ENCODE peak calls at places on chromosomes 3 and 15, in five cellular contexts. One of them, this sample, is unnamed.
A peak's percentile ranks its signal among the peaks of the same experiment; 100 is the strongest.

GRCh38 chr15:44501768-44502366 is 35.1 kb upstream of the EIF3J start:
- DNase-seq in GM04504: peak; percentile 16
- DNase-seq in T1000: no peak
- DNase-seq in SW480: peak; percentile 43
- DNase-seq in heart right ventricle: no peak
- DNase-seq in this sample: no peak

GRCh38 chr15:59879506-59879905 is 124.6 kb upstream of the FOXB1 start:
- DNase-seq in GM04504: peak; percentile 14
- DNase-seq in T1000: no peak
- DNase-seq in SW480: no peak
- DNase-seq in heart right ventricle: no peak
- DNase-seq in this sample: no peak

GRCh38 chr3:15815696-15816095 is 17.9 kb upstream of the ANKRD28 start:
- DNase-seq in GM04504: no peak
- DNase-seq in T1000: no peak
- DNase-seq in SW480: peak; percentile 45
- DNase-seq in heart right ventricle: no peak
- DNase-seq in this sample: no peak

GRCh38 chr3:11495948-11496557 is 147.7 kb downstream of the VGLL4 start:
- DNase-seq in GM04504: no peak
- DNase-seq in T1000: no peak
- DNase-seq in SW480: no peak
- DNase-seq in heart right ventricle: no peak
- DNase-seq in this sample: no peak

GRCh38 chr3:71684046-71684730 is 41.0 kb downstream of the EIF4E3 start:
- DNase-seq in GM04504: no peak
- DNase-seq in T1000: no peak
- DNase-seq in SW480: no peak
- DNase-seq in heart right ventricle: no peak
- DNase-seq in this sample: no peak

GRCh38 chr3:116770815-116771450 is 61.4 kb downstream of the TUSC7 start:
- DNase-seq in GM04504: peak; percentile 40
- DNase-seq in T1000: peak; percentile 51
- DNase-seq in SW480: peak; percentile 62
- DNase-seq in heart right ventricle: peak; percentile 13
- DNase-seq in this sample: peak; percentile 78

GRCh38 chr3:184651945-184652344 is 59.9 kb downstream of the MAGEF1 start:
- DNase-seq in GM04504: no peak
- DNase-seq in T1000: no peak
- DNase-seq in SW480: peak; percentile 75
- DNase-seq in heart right ventricle: no peak
- DNase-seq in this sample: no peak

GRCh38 chr3:114542359-114542758 is 248.5 kb downstream of the TIGIT start:
- DNase-seq in GM04504: no peak
- DNase-seq in T1000: no peak
- DNase-seq in SW480: no peak
- DNase-seq in heart right ventricle: no peak
- DNase-seq in this sample: no peak

GRCh38 chr15:63801910-63802309 is 31.8 kb downstream of the HERC1 start:
- DNase-seq in GM04504: no peak
- DNase-seq in T1000: no peak
- DNase-seq in SW480: no peak
- DNase-seq in heart right ventricle: no peak
- DNase-seq in this sample: no peak

GRCh38 chr15:101684384-101684783 is 32.2 kb upstream of the TM2D3 start:
- DNase-seq in GM04504: peak; percentile 44
- DNase-seq in T1000: peak; percentile 26
- DNase-seq in SW480: no peak
- DNase-seq in heart right ventricle: no peak
- DNase-seq in this sample: no peak

GRCh38 chr15:74384566-74385441 is 17.4 kb upstream of the CYP11A1 start:
- DNase-seq in GM04504: no peak
- DNase-seq in T1000: no peak
- DNase-seq in SW480: peak; percentile 39
- DNase-seq in heart right ventricle: no peak
- DNase-seq in this sample: no peak

GRCh38 chr3:16305121-16305541 is 40.1 kb downstream of the OXNAD1 start:
- DNase-seq in GM04504: no peak
- DNase-seq in T1000: no peak
- DNase-seq in SW480: no peak
- DNase-seq in heart right ventricle: no peak
- DNase-seq in this sample: no peak

GRCh38 chr3:14463330-14464216 is 61.2 kb downstream of the SLC6A6 start:
- DNase-seq in GM04504: no peak
- DNase-seq in T1000: no peak
- DNase-seq in SW480: no peak
- DNase-seq in heart right ventricle: no peak
- DNase-seq in this sample: peak; percentile 59

GRCh38 chr15:83571820-83572707 is 81.9 kb upstream of the ADAMTSL3 start:
- DNase-seq in GM04504: peak; percentile 9
- DNase-seq in T1000: no peak
- DNase-seq in SW480: peak; percentile 10
- DNase-seq in heart right ventricle: no peak
- DNase-seq in this sample: no peak

This sample was measured in nephron progenitor cell.